ENCODE peak calls at places on chromosomes 13 and 19, in four cellular contexts. W, J, U and Q are unnamed samples.

GRCh38 chr19:46717716-46718143 is 816 bp upstream of the PRKD2 start:
- DNase-seq in J (no peak), U (no peak), W (no peak), Q (no peak)

GRCh38 chr19:4016486-4016885 is 8.9 kb downstream of the PIAS4 start:
- DNase-seq in U (no peak), W (no peak), J (no peak), Q (no peak)

GRCh38 chr13:26308250-26308649 is 54.3 kb downstream of the CDK8 start:
- DNase-seq in U (no peak), J (no peak), W (no peak), Q (no peak)

GRCh38 chr13:49954674-49955455 is 18.7 kb upstream of the SPRYD7 start:
- DNase-seq in J (no peak), U (no peak), W (peak; percentile 47), Q (no peak)

GRCh38 chr19:22331521-22331920 is 45.3 kb downstream of the ZNF729 start:
- DNase-seq in U (no peak), W (no peak), J (no peak), Q (no peak)

GRCh38 chr13:76937416-76937815 is 10.9 kb upstream of the ACOD1 start:
- DNase-seq in U (no peak), J (no peak), W (no peak), Q (no peak)

GRCh38 chr13:109700176-109700575 is 86.2 kb downstream of the IRS2 start:
- DNase-seq in U (no peak), J (peak; percentile 87), W (peak; percentile 91), Q (peak; percentile 62)

GRCh38 chr19:3145909-3146676 is 10.3 kb downstream of the GNA15 start:
- DNase-seq in J (peak; percentile 54), U (no peak), W (no peak), Q (no peak)

GRCh38 chr19:42351079-42351735 is 25.8 kb downstream of the MEGF8 start:
- DNase-seq in U (no peak), J (no peak), W (no peak), Q (no peak)

GRCh38 chr13:59112375-59112774 is 1051.4 kb downstream of the DIAPH3 start:
- DNase-seq in U (no peak), W (peak; percentile 11), J (peak; percentile 13), Q (no peak)

GRCh38 chr13:23748591-23748990 is 140.6 kb downstream of the MIPEP start:
- DNase-seq in J (no peak), U (no peak), W (no peak), Q (no peak)

GRCh38 chr19:13022111-13022858 is 27.0 kb downstream of the NFIX start:
- DNase-seq in U (peak; percentile 59), W (no peak), J (no peak), Q (no peak)

GRCh38 chr13:48000559-48001126 is 430 bp downstream of the SUCLA2 start:
- DNase-seq in J (peak; percentile 18), W (peak; percentile 26), U (no peak), Q (no peak)

GRCh38 chr13:50387124-50387581 is 371.9 kb downstream of the KCNRG start:
- DNase-seq in W (peak; percentile 50), J (peak; percentile 64), U (peak; percentile 47), Q (peak; percentile 59)

GRCh38 chr13:91406619-91407018 is 8.2 kb downstream of the GPC5 start:
- DNase-seq in J (no peak), W (no peak), U (no peak), Q (peak; percentile 17)

GRCh38 chr13:80151016-80151415 is 189.9 kb downstream of the SPRY2 start:
- DNase-seq in U (no peak), J (no peak), W (no peak), Q (no peak)

GRCh38 chr13:77002590-77003190 is 10.8 kb downstream of the CLN5 start:
- DNase-seq in J (no peak), U (no peak), W (no peak), Q (no peak)

GRCh38 chr13:27374650-27375049 is 49.8 kb upstream of the GTF3A start:
- DNase-seq in W (peak; percentile 77), U (peak; percentile 48), J (peak; percentile 57), Q (peak; percentile 79)

GRCh38 chr13:50126378-50127016 is 111.3 kb downstream of the KCNRG start:
- DNase-seq in W (peak; percentile 53), U (no peak), J (no peak), Q (no peak)

GRCh38 chr19:11528551-11529341 is at the start of gene ECSIT:
- DNase-seq in U (peak; percentile 99), J (peak; percentile 97), W (peak; percentile 98), Q (peak; percentile 99)

GRCh38 chr13:75423383-75423782 is 58.6 kb downstream of the TBC1D4 start:
- DNase-seq in W (no peak), U (no peak), J (no peak), Q (no peak)

GRCh38 chr13:21055016-21055415 is 6.4 kb downstream of the LATS2 start:
- DNase-seq in U (no peak), J (no peak), W (no peak), Q (no peak)

GRCh38 chr19:53158119-53158656 is 665 bp downstream of the ZNF347 start:
- DNase-seq in W (peak; percentile 39), J (peak; percentile 40), U (peak; percentile 33), Q (peak; percentile 48)

GRCh38 chr19:48926909-48927308 is 6.6 kb upstream of the DHDH start:
- DNase-seq in J (peak; percentile 44), U (peak; percentile 37), W (peak; percentile 23), Q (peak; percentile 55)

GRCh38 chr19:17577698-17578097 is 22.2 kb downstream of the COLGALT1 start:
- DNase-seq in U (no peak), J (no peak), W (no peak), Q (no peak)

GRCh38 chr19:19341026-19341425 is 20.4 kb downstream of the MAU2 start:
- DNase-seq in J (no peak), U (no peak), W (no peak), Q (no peak)

GRCh38 chr13:74372511-74372910 is 238.3 kb upstream of the KLF12 start:
- DNase-seq in W (no peak), U (no peak), J (no peak), Q (no peak)

GRCh38 chr13:37270206-37271001 is 164.9 kb upstream of the CSNK1A1L start:
- DNase-seq in U (no peak), J (no peak), W (no peak), Q (no peak)
- TF ChIP-seq CTCF in U (no peak), J (no peak), W (no peak), Q (no peak)

GRCh38 chr13:114021464-114022308 is 47.8 kb upstream of the C13orf46 start:
- DNase-seq in J (no peak), U (no peak), W (no peak), Q (no peak)

GRCh38 chr13:114023716-114024602 is 50.1 kb upstream of the C13orf46 start:
- DNase-seq in W (no peak), U (no peak), J (no peak), Q (no peak)

GRCh38 chr13:114020750-114021463 is 47.0 kb upstream of the C13orf46 start:
- DNase-seq in U (no peak), J (no peak), W (peak; percentile 36), Q (no peak)

GRCh38 chr13:114022876-114023275 is 49.0 kb upstream of the C13orf46 start:
- DNase-seq in U (no peak), W (no peak), J (no peak), Q (no peak)

DNA sequence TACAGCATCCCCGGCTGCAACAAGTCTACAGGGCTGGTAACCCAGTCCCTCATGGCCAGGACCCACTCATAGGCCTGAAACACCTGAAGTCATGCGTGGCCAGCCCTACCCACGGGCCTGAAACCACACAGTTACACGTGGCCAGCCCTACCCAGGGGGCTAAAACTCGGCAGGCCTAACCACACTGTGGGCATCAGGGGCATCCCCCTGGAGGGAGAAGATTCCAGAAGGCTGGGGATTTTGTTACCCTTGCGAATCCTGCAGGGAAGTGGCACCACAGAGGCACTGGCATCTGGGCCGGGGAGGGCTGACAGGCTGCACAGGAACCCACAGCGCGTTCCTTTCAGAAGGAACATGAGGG is 48.4 kb upstream of the C13orf46 start:
- DNase-seq in U (no peak), W (no peak), J (no peak), Q (no peak)
- TF ChIP-seq POLR2A in U (no peak), W (no peak), J (no peak), Q (no peak)

GRCh38 chr19:10195199-10195519 is 406 bp upstream of the DNMT1 start:
- DNase-seq in W (no peak), U (no peak), J (no peak), Q (no peak)
- H3K4me1 ChIP-seq in W (peaks cover 18% of the 10 kb centered on the region), U (peaks cover 14% of the 10 kb centered on the region), J (peaks cover 25% of the 10 kb centered on the region), Q (peaks cover 6% of the 10 kb centered on the region)

GRCh38 chr19:34269968-34270621 is 15.7 kb downstream of the GARRE1 start:
- DNase-seq in U (peak; percentile 24), W (peak; percentile 51), J (peak; percentile 80), Q (no peak)

GRCh38 chr19:34275705-34276104 is 21.4 kb downstream of the GARRE1 start:
- DNase-seq in U (no peak), J (no peak), W (no peak), Q (no peak)

GRCh38 chr19:34274827-34275625 is 20.7 kb downstream of the GARRE1 start:
- DNase-seq in W (no peak), J (no peak), U (no peak), Q (no peak)

GRCh38 chr19:34274284-34274826 is 20.0 kb downstream of the GARRE1 start:
- DNase-seq in J (no peak), U (no peak), W (no peak), Q (no peak)

DNA sequence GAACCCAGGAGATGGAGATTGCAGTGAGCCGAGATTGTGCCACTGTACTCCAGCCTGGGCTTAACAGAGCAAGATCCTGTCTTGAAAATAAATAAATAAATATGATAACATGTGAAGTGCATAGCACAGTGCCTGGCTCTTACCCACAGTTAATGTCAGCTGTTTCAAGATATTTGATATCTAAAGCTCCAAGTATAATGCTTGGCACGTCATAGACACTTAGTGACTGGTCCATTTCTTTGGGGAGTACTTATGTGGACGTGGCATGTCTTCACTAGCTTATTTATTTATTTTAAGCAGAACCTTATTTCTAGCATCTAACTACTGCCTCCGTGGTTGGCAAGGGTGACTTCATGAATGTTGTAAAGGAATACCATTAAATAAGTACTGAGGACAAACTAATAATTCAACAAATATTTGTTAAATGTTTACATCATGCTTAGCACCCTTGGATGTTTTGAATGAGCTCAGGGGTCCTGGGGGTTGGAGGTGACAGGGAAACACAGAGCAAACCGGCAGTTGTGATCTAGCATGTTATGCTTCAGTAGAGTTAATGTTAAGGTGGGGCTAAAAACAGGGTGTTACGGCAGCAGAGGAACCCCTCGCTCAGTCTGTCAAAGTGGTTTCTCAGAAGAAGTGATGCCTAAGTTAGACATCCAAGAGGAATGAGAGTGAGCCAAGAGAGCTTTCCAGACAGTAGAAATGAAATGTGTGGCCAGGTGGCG is 18.9 kb downstream of the GARRE1 start:
- DNase-seq in J (no peak), W (no peak), U (no peak), Q (no peak)
- TF ChIP-seq CTCF in J (no peak), W (no peak), U (no peak), Q (no peak)